ENCODE peak calls at places on chromosomes 3 and 15, in six cellular contexts. M, A, E, Z, K and T are unnamed samples.

GRCh38 chr3:71444028-71444860 is 139.3 kb downstream of the FOXP1 start:
- DNase-seq in M (peak), A (no peak), E (peak), Z (no peak), K (peak), T (no peak)

GRCh38 chr15:39100106-39100505 is 480.8 kb upstream of the THBS1 start:
- DNase-seq in M (no peak), A (no peak), E (no peak), Z (no peak), K (no peak), T (no peak)

GRCh38 chr3:54837964-54838363 is 89.9 kb downstream of the LRTM1 start:
- DNase-seq in M (no peak), A (no peak), E (no peak), Z (no peak), K (no peak), T (no peak)

GRCh38 chr3:133412511-133413165 is 12.8 kb downstream of the BFSP2 start:
- DNase-seq in M (no peak), A (no peak), E (peak), Z (no peak), K (no peak), T (no peak)

GRCh38 chr15:93278006-93278405 is 189.0 kb upstream of the RGMA start:
- DNase-seq in M (no peak), A (no peak), E (no peak), Z (no peak), K (no peak), T (no peak)

GRCh38 chr15:50055333-50056278 is 63.4 kb downstream of the ATP8B4 start:
- DNase-seq in M (no peak), A (no peak), E (peak), Z (peak), K (no peak), T (no peak)

GRCh38 chr3:161148832-161149475 is 43.8 kb upstream of the B3GALNT1 start:
- DNase-seq in M (no peak), A (no peak), E (no peak), Z (no peak), K (no peak), T (no peak)

GRCh38 chr15:38547255-38547997 is 17.2 kb downstream of the RASGRP1 start:
- DNase-seq in M (peak), A (no peak), E (no peak), Z (no peak), K (no peak), T (no peak)

GRCh38 chr15:82046668-82047492 is 1.1 kb upstream of the MEX3B start:
- DNase-seq in M (peak), A (peak), E (peak), Z (peak), K (peak), T (no peak)

GRCh38 chr3:29805757-29806156 is 524.9 kb downstream of the RBMS3 start:
- DNase-seq in M (no peak), A (no peak), E (no peak), Z (no peak), K (no peak), T (no peak)

GRCh38 chr15:38714309-38715072 is 149.9 kb upstream of the RASGRP1 start:
- DNase-seq in M (no peak), A (no peak), E (peak), Z (no peak), K (peak), T (no peak)

GRCh38 chr3:43105224-43105596 is 669 bp downstream of the POMGNT2 start:
- DNase-seq in M (peak), A (peak), E (no peak), Z (no peak), K (no peak), T (no peak)

GRCh38 chr3:108513961-108514360 is 3.6 kb upstream of the MYH15 start:
- DNase-seq in M (no peak), A (no peak), E (peak), Z (no peak), K (no peak), T (no peak)

GRCh38 chr3:40427045-40427669 is 30.0 kb upstream of the RPL14 start:
- DNase-seq in M (no peak), A (no peak), E (no peak), Z (no peak), K (no peak), T (no peak)